ENCODE peak calls at places on chromosomes 16 and 17, in nine cellular contexts. C is CD8-positive, alpha-beta T cell; M is DND-41; R is A549; F is heart left ventricle; X is ovary; S is sigmoid colon; H is Panc1; P is iPS DF 6.9. O is an unnamed sample. For H3K9me3, the result is how much of the 10 kb centered on the place peaks cover.

GRCh38 chr17:16313159-16314090 is 39.8 kb downstream of the CENPV start:
- DNase-seq in C (no peak), M (no peak), R (no peak), F (no peak), X (no peak), S (no peak), H (no peak), P (no peak), O (no peak)

GRCh38 chr17:50944902-50945720 is 79.0 kb upstream of the TOB1 start:
- DNase-seq in C (no peak), M (no peak), R (no peak), F (no peak), X (no peak), S (no peak), H (no peak), P (no peak), O (peak)

GRCh38 chr17:44216173-44216572 is 3.3 kb downstream of the UBTF start:
- DNase-seq in C (peak), M (peak), R (no peak), F (no peak), X (no peak), S (no peak), H (no peak), P (no peak), O (no peak)

GRCh38 chr17:72122668-72123495 is 2.1 kb downstream of the SOX9 start:
- DNase-seq in C (no peak), M (no peak), R (no peak), F (no peak), X (no peak), S (peak), H (no peak), P (no peak), O (peak)

GRCh38 chr16:57721765-57722499 is 13.6 kb upstream of the KATNB1 start:
- DNase-seq in C (no peak), M (no peak), R (no peak), F (no peak), X (no peak), S (no peak), H (no peak), P (no peak), O (no peak)

GRCh38 chr16:80984124-80984892 is 22.4 kb downstream of the CMC2 start:
- DNase-seq in C (no peak), M (no peak), R (no peak), F (no peak), X (no peak), S (no peak), H (no peak), P (no peak), O (no peak)

GRCh38 chr16:57576429-57576870 is 34.0 kb downstream of the ADGRG5 start:
- DNase-seq in C (peak), M (peak), R (peak), F (peak), X (peak), S (peak), H (peak), P (peak), O (peak)

GRCh38 chr16:6146874-6147425 is 1049.4 kb upstream of the EEF2KMT start:
- DNase-seq in C (no peak), M (no peak), R (no peak), F (no peak), X (no peak), S (no peak), H (no peak), P (peak), O (no peak)

GRCh38 chr17:29613371-29613837 is 9.3 kb downstream of the CORO6 start:
- DNase-seq in C (peak), M (no peak), R (no peak), F (peak), X (peak), S (peak), H (no peak), P (no peak), O (peak)

GRCh38 chr16:81311762-81312161 is 3.0 kb upstream of the GAN start:
- DNase-seq in C (no peak), M (no peak), R (no peak), F (no peak), X (no peak), S (no peak), H (no peak), P (no peak), O (no peak)

GRCh38 chr17:19470529-19471261 is 59.7 kb downstream of the RNF112 start:
- DNase-seq in C (no peak), M (no peak), R (no peak), F (peak), X (peak), S (peak), H (no peak), P (no peak), O (peak)

GRCh38 chr16:88815901-88816589 is 4.3 kb upstream of the APRT start:
- DNase-seq in C (peak), M (peak), R (peak), F (no peak), X (no peak), S (no peak), H (no peak), P (no peak), O (no peak)

GRCh38 chr17:75830168-75831031 is 13.8 kb downstream of the UNC13D start:
- DNase-seq in C (peak), M (peak), R (peak), F (no peak), X (no peak), S (peak), H (no peak), P (peak), O (no peak)

GRCh38 chr17:42421479-42422332 is 1.4 kb downstream of the CAVIN1 start:
- DNase-seq in C (no peak), M (no peak), R (no peak), F (peak), X (peak), S (peak), H (no peak), P (no peak), O (peak)
- H3K4me3 ChIP-seq in C (no peak), M (no peak), R (peak), F (peak), X (peak), S (peak), H (peak), P (peak), O (peak)

GRCh38 chr17:42062673-42063072 is 12.3 kb upstream of the C17orf113 start:
- DNase-seq in C (no peak), M (no peak), R (no peak), F (no peak), X (no peak), S (no peak), H (no peak), P (no peak), O (no peak)
- H3K9me3 ChIP-seq in C (under half), M (under half), R (under half), F (under half), X (under half), S (under half), H (under half), P (under half), O (under half)

DNA sequence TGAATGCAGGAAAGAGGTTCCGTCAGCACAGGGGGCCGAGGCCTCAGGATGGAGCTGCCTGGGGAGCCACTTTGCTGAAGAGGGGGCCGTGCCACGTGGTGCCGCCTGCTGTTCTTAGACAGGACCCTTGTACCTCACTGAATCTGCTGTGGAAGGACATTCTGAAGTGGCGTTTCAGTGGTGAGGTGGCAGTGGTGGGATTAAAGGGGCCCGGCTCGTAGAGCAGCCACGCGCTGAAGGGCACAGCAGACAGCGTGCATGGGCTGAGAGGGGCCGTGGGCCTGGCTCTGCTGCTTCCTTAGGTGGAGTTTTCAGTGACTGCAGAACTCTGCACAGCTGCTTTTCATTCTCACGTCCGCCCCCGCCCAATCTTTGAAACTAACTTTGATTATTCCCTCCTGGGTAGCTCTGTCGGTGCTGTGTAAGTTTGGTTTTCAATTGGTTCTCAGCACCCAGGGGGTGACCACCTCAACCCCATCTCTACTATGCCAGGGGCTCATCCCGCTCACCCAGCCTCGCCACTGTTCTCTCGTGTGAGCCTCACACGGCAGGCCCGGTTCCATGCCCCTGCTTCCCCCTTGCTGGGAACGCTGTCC is 70.3 kb downstream of the SEC14L1 start:
- DNase-seq in C (no peak), M (no peak), R (no peak), F (no peak), X (no peak), S (no peak), H (no peak), P (no peak), O (no peak)
- H3K4me3 ChIP-seq in C (no peak), M (no peak), R (no peak), F (no peak), X (no peak), S (no peak), H (no peak), P (no peak), O (no peak)

DNA sequence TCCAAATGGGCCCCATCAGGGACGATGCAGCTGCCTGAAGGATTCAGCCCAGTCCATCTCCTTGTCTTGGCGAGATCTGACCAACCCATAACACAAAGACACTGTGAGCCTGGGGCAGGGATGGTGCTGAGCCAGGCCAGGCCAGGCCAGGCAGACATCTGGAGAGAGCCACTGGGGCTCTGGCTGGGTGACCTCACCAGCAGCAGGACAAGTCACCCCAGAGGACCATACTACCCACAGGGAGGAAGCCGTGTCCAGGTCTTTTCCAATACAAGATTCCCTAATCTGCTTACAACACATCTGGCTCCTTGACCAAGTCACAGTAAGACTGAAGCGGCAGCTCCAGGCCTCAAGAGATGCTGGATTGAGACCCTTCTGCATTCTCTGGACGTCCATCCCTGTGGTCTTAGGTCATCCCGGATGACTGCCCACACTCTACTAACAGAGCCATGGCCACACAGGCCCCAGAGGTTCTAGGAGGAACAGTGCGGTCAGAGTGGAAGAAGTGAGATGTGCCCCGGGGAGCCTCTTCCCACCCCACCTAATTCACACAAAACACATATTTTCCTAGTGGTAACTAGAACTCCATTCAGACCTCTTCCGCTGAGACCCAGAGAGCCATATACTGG is 81.8 kb upstream of the RCVRN start:
- DNase-seq in C (no peak), M (no peak), R (no peak), F (no peak), X (no peak), S (no peak), H (no peak), P (no peak), O (no peak)
- H3K9me3 ChIP-seq in C (under half), M (under half), R (under half), F (under half), X (under half), S (under half), H (under half), P (under half), O (under half)

GRCh38 chr16:25692734-25693508 is 1.2 kb downstream of the HS3ST4 start:
- DNase-seq in C (no peak), M (no peak), R (no peak), F (no peak), X (no peak), S (no peak), H (no peak), P (no peak), O (no peak)

GRCh38 chr16:25690563-25691143 is 1.1 kb upstream of the HS3ST4 start:
- DNase-seq in C (no peak), M (no peak), R (no peak), F (no peak), X (no peak), S (no peak), H (no peak), P (no peak), O (no peak)

GRCh38 chr16:25692307-25692706 is 548 bp downstream of the HS3ST4 start:
- DNase-seq in C (no peak), M (no peak), R (no peak), F (no peak), X (no peak), S (no peak), H (no peak), P (no peak), O (no peak)

GRCh38 chr16:25691519-25692091 is at the start of gene HS3ST4:
- DNase-seq in C (no peak), M (no peak), R (no peak), F (no peak), X (no peak), S (no peak), H (no peak), P (no peak), O (no peak)

DNA sequence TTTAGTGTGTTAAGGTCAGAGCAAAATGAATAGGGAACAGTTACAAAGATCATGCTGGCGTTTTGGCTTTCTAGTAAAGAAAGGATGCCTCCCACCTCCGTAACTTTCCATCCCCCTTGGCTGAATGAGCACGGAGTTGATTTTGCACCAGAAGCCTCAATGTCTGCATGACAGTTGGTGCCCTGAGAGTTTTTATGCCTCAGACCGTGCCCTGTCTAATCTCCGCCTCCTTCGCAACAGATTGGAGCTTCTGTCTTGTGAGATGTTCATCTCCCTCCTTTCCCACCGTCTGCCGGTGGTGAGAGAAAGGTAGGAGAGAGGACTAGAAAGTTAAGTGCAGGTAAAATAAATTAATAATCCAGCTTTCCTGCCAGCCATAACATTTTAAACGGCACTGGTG is 1.9 kb downstream of the HS3ST4 start:
- DNase-seq in C (no peak), M (no peak), R (no peak), F (no peak), X (no peak), S (no peak), H (no peak), P (no peak), O (no peak)
- H3K4me3 ChIP-seq in C (no peak), M (no peak), R (no peak), F (no peak), X (no peak), S (no peak), H (no peak), P (no peak), O (no peak)

O was measured in aorta.